ENCODE peak calls at places on chromosomes 7 and 10, in seven cellular contexts. N, B, D, R, M, V and F are unnamed samples.

GRCh38 chr7:41709621-41710020 is 6.7 kb upstream of the INHBA start:
- DNase-seq in R (no peak), D (no peak), N (peak), V (no peak), B (no peak), M (no peak), F (peak)

GRCh38 chr10:122464575-122464974 is 3.2 kb downstream of the HTRA1 start:
- DNase-seq in N (no peak), D (no peak), B (no peak), R (no peak), M (no peak), V (no peak), F (no peak)

GRCh38 chr7:21193895-21194294 is 234.0 kb upstream of the SP4 start:
- DNase-seq in N (no peak), V (no peak), D (no peak), B (no peak), M (no peak), R (no peak), F (no peak)

GRCh38 chr10:86413046-86413728 is 46.6 kb upstream of the GRID1 start:
- DNase-seq in M (no peak), B (no peak), R (no peak), D (no peak), N (peak), V (no peak), F (no peak)

GRCh38 chr10:14407567-14407966 is 76.8 kb upstream of the FRMD4A start:
- DNase-seq in B (no peak), M (no peak), R (no peak), D (no peak), V (no peak), N (no peak), F (no peak)

GRCh38 chr10:1417574-1417973 is 319.8 kb downstream of the ADARB2 start:
- DNase-seq in V (no peak), N (no peak), R (no peak), D (no peak), M (no peak), B (no peak), F (no peak)

GRCh38 chr10:33326897-33327296 is 7.6 kb downstream of the NRP1 start:
- DNase-seq in V (no peak), D (no peak), M (no peak), B (no peak), R (no peak), N (no peak), F (no peak)

GRCh38 chr7:141776374-141776773 is at the start of gene TAS2R4:
- DNase-seq in B (no peak), D (no peak), N (no peak), V (no peak), R (no peak), M (no peak), F (no peak)

GRCh38 chr10:70578371-70578947 is 24.1 kb downstream of the PRF1 start:
- DNase-seq in M (no peak), D (peak), R (no peak), V (peak), N (peak), B (no peak), F (peak)

GRCh38 chr7:24406053-24406561 is 122.1 kb downstream of the NPY start:
- DNase-seq in M (no peak), V (no peak), N (no peak), R (no peak), B (no peak), D (no peak), F (no peak)

GRCh38 chr7:70694909-70695803 is 436.8 kb upstream of the GALNT17 start:
- DNase-seq in R (no peak), M (no peak), D (no peak), N (no peak), V (no peak), B (peak), F (no peak)

GRCh38 chr7:134290286-134290685 is 26.4 kb downstream of the SLC35B4 start:
- DNase-seq in V (no peak), N (peak), M (peak), B (no peak), R (no peak), D (no peak), F (no peak)

GRCh38 chr10:78474743-78475142 is 441.1 kb downstream of the RPS24 start:
- DNase-seq in B (no peak), R (no peak), M (no peak), N (no peak), V (no peak), D (no peak), F (no peak)

GRCh38 chr7:81624021-81624630 is 145.7 kb downstream of the HGF start:
- DNase-seq in D (no peak), B (no peak), V (no peak), N (peak), M (no peak), R (no peak), F (no peak)

GRCh38 chr7:151863386-151864079 is 13.4 kb downstream of the PRKAG2 start:
- DNase-seq in M (peak), N (no peak), V (no peak), R (no peak), B (no peak), D (no peak), F (no peak)

GRCh38 chr7:139430443-139430842 is 53.0 kb downstream of the KLRG2 start:
- DNase-seq in R (no peak), N (no peak), D (no peak), M (no peak), B (no peak), V (no peak), F (no peak)

GRCh38 chr7:116741625-116742316 is 69.8 kb downstream of the MET start:
- DNase-seq in R (no peak), V (no peak), M (no peak), N (peak), B (no peak), D (no peak), F (peak)

GRCh38 chr10:24462889-24463552 is 254.1 kb downstream of the KIAA1217 start:
- DNase-seq in V (no peak), N (no peak), D (no peak), M (peak), R (no peak), B (no peak), F (no peak)

GRCh38 chr7:142539901-142540300 is 209.4 kb upstream of the PRSS1 start:
- DNase-seq in N (peak), R (no peak), M (peak), V (no peak), D (no peak), B (no peak), F (peak)

GRCh38 chr7:117005449-117005848 is 52.1 kb downstream of the ST7 start:
- DNase-seq in M (no peak), V (no peak), N (peak), B (no peak), R (no peak), D (no peak), F (no peak)

GRCh38 chr7:56028942-56029630 is 22.2 kb downstream of the PSPH start:
- DNase-seq in N (no peak), R (no peak), D (no peak), M (peak), V (no peak), B (no peak), F (peak)

GRCh38 chr10:97053285-97053684 is 132.5 kb downstream of the SLIT1 start:
- DNase-seq in D (no peak), M (no peak), R (no peak), V (no peak), B (no peak), N (no peak), F (no peak)

GRCh38 chr10:9010093-9010492 is 955.6 kb downstream of the GATA3 start:
- DNase-seq in V (no peak), N (no peak), R (no peak), D (no peak), B (no peak), M (no peak), F (no peak)

GRCh38 chr10:133614830-133615580 is 11.6 kb downstream of the FRG2B start:
- DNase-seq in V (no peak), D (no peak), B (no peak), M (no peak), N (no peak), R (no peak), F (no peak)

GRCh38 chr10:110274072-110274627 is 30.6 kb downstream of the SMNDC1 start:
- DNase-seq in M (no peak), R (no peak), N (no peak), D (no peak), B (no peak), V (no peak), F (no peak)

GRCh38 chr7:25656581-25657026 is 428.3 kb upstream of the NPVF start:
- DNase-seq in N (peak), D (no peak), V (no peak), B (no peak), R (no peak), M (no peak), F (peak)

GRCh38 chr10:109698888-109699685 is 224.2 kb downstream of the XPNPEP1 start:
- DNase-seq in D (no peak), B (no peak), N (no peak), V (no peak), R (no peak), M (no peak), F (no peak)

GRCh38 chr7:2105280-2105679 is 127.5 kb downstream of the MAD1L1 start:
- DNase-seq in N (no peak), D (no peak), M (no peak), V (no peak), R (no peak), B (no peak), F (no peak)

GRCh38 chr7:116810267-116811116 is 51.9 kb upstream of the CAPZA2 start:
- DNase-seq in N (peak), D (no peak), M (peak), B (no peak), V (no peak), R (no peak), F (no peak)

GRCh38 chr10:132616995-132617780 is 79.6 kb downstream of the INPP5A start:
- DNase-seq in N (no peak), B (no peak), R (no peak), M (no peak), D (no peak), V (no peak), F (no peak)

GRCh38 chr10:71727429-71728217 is 8.0 kb upstream of the C10orf105 start:
- DNase-seq in B (no peak), N (peak), R (no peak), M (peak), D (peak), V (no peak), F (no peak)

GRCh38 chr10:88565072-88565471 is 18.0 kb downstream of the RNLS start:
- DNase-seq in N (peak), V (no peak), M (peak), R (no peak), D (no peak), B (no peak), F (peak)
- TF ChIP-seq CTCF in N (peak), V (peak), M (peak), R (peak), D (peak), B (no peak), F (peak)

GRCh38 chr7:43562383-43562782 is 20.5 kb upstream of the STK17A start:
- DNase-seq in D (no peak), B (no peak), V (no peak), N (no peak), R (no peak), M (no peak), F (no peak)
- TF ChIP-seq CTCF in D (no peak), B (no peak), V (no peak), N (no peak), R (no peak), M (no peak), F (no peak)

GRCh38 chr10:111281516-111281915 is 204.7 kb downstream of the ADRA2A start:
- DNase-seq in M (peak), R (no peak), V (no peak), N (peak), B (no peak), D (no peak), F (no peak)
- TF ChIP-seq CTCF in M (peak), R (no peak), V (no peak), N (peak), B (no peak), D (no peak), F (peak)

GRCh38 chr10:103545366-103545765 is 51.9 kb downstream of the NEURL1 start:
- DNase-seq in N (no peak), M (no peak), V (no peak), D (no peak), B (no peak), R (no peak), F (no peak)

GRCh38 chr10:103540722-103541121 is 47.2 kb downstream of the NEURL1 start:
- DNase-seq in M (peak), N (peak), R (no peak), D (no peak), V (no peak), B (no peak), F (no peak)

GRCh38 chr10:103543617-103544525 is 50.4 kb downstream of the NEURL1 start:
- DNase-seq in V (no peak), N (no peak), B (no peak), M (no peak), R (no peak), D (no peak), F (no peak)

GRCh38 chr10:103544657-103545310 is 51.3 kb downstream of the NEURL1 start:
- DNase-seq in N (no peak), D (no peak), R (no peak), B (no peak), V (no peak), M (no peak), F (no peak)

GRCh38 chr10:103542764-103543616 is 49.5 kb downstream of the NEURL1 start:
- DNase-seq in B (no peak), R (no peak), M (peak), N (peak), V (no peak), D (no peak), F (no peak)
- TF ChIP-seq CTCF in B (no peak), R (no peak), M (peak), N (peak), V (peak), D (peak), F (peak)

GRCh38 chr7:145331076-145331475 is 495.2 kb upstream of the TPK1 start:
- DNase-seq in B (no peak), R (no peak), V (no peak), D (no peak), M (no peak), N (no peak), F (no peak)
- TF ChIP-seq CTCF in B (no peak), R (no peak), V (no peak), D (no peak), M (no peak), N (no peak), F (no peak)

DNA sequence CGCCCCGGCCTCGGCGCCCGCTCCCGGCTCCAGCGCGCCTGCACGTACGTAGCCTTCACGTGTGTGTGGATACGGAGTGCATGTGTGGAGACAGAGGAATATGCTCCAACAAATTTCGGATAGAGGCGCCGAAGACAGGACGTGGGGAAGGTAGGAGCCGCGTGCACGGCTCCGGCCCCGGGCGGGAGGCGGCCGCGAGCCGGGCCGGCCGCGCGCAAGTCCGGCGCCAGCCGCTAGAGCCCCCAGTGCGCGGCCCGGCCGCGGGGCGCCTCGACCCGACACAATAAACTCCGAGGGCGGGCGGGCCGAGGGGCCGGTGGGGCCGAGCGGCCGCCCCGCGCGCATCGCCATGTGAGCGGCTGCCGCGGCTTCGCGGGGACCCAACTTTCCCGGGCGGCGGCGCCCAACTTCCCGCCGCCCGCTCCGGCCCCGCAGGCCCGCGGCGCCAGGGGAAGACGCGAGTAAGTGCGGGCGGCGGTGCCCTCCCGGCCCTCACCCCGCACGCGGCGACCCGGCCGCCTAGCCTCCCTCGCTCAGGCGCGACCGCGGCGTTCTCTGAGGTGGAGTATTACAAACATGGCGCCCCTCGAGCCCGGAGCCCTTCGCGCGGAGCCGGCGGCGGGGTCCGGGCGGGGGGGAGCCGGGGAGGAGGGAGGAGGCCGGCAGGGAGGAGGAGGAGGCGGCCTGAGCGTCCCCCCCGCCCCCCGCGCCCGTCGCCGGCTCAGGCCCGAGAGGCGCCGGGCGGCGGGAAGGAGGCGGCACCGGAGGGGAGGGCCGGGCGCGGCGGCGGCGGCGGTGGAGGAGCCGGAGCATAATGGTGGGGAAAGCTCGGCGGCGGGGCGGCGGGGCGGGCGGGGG is at the start of gene ZMYND11:
- DNase-seq in D (peak), R (no peak), M (peak), B (peak), N (peak), V (no peak), F (no peak)
- TF ChIP-seq CTCF in D (no peak), R (no peak), M (peak), B (no peak), N (no peak), V (no peak), F (no peak)

GRCh38 chr10:131312261-131312801 is 810 bp upstream of the TCERG1L start:
- DNase-seq in D (no peak), B (peak), V (peak), M (no peak), N (no peak), R (no peak), F (no peak)
- TF ChIP-seq CTCF in D (no peak), B (peak), V (peak), M (no peak), N (no peak), R (no peak), F (no peak)

GRCh38 chr7:101625076-101625914 is 3.8 kb downstream of the MYL10 start:
- DNase-seq in R (no peak), B (no peak), D (no peak), V (no peak), N (no peak), M (no peak), F (no peak)
- TF ChIP-seq CTCF in R (no peak), B (no peak), D (no peak), V (peak), N (peak), M (no peak), F (no peak)